ENCODE peak calls at places on chromosomes 6 and 20, in six cellular contexts. L, M, K, Z, C and J are unnamed samples.
A peak's percentile ranks its signal among the peaks of the same experiment; 100 is the strongest.

GRCh38 chr6:139308936-139309603 is 17.3 kb upstream of the TXLNB start:
- DNase-seq in L (no peak), M (no peak), K (peak; percentile 82), Z (peak; percentile 35), C (no peak), J (no peak)

GRCh38 chr6:110813813-110814487 is 1.3 kb downstream of the CDK19 start:
- DNase-seq in L (peak; percentile 66), M (no peak), K (peak; percentile 8), Z (no peak), C (peak; percentile 41), J (peak; percentile 10)

GRCh38 chr20:266604-267562 is 9.4 kb downstream of the DEFB132 start:
- DNase-seq in L (peak; percentile 83), M (peak; percentile 97), K (peak; percentile 73), Z (peak; percentile 89), C (peak; percentile 93), J (peak; percentile 95)

GRCh38 chr6:14754636-14755513 is 491.0 kb upstream of the JARID2 start:
- DNase-seq in L (no peak), M (no peak), K (no peak), Z (no peak), C (no peak), J (no peak)

GRCh38 chr6:109454483-109455160 is 950 bp downstream of the MICAL1 start:
- DNase-seq in L (peak; percentile 89), M (no peak), K (peak; percentile 26), Z (peak; percentile 58), C (peak; percentile 50), J (no peak)

GRCh38 chr6:27810768-27811298 is 101.4 kb downstream of the OR2B2 start:
- DNase-seq in L (peak; percentile 80), M (no peak), K (no peak), Z (no peak), C (no peak), J (peak; percentile 35)

GRCh38 chr6:37319156-37319555 is 34.6 kb upstream of the RNF8 start:
- DNase-seq in L (no peak), M (no peak), K (no peak), Z (no peak), C (no peak), J (peak; percentile 85)

GRCh38 chr20:17822039-17822438 is 122.3 kb downstream of the BANF2 start:
- DNase-seq in L (peak; percentile 30), M (no peak), K (peak; percentile 96), Z (peak; percentile 70), C (no peak), J (no peak)

GRCh38 chr6:44456070-44456965 is 68.8 kb downstream of the CDC5L start:
- DNase-seq in L (peak; percentile 66), M (no peak), K (peak; percentile 61), Z (peak; percentile 46), C (peak; percentile 54), J (peak; percentile 61)

GRCh38 chr20:63635431-63636141 is 8.7 kb upstream of the GMEB2 start:
- DNase-seq in L (peak; percentile 61), M (no peak), K (no peak), Z (peak; percentile 41), C (no peak), J (no peak)

GRCh38 chr20:35953411-35954199 is 697 bp downstream of the SCAND1 start:
- DNase-seq in L (peak; percentile 86), M (peak; percentile 36), K (peak; percentile 45), Z (peak; percentile 61), C (peak; percentile 40), J (peak; percentile 34)

GRCh38 chr6:131949615-131949908 is 1.6 kb downstream of the CCN2 start:
- DNase-seq in L (no peak), M (no peak), K (peak; percentile 97), Z (no peak), C (no peak), J (no peak)

GRCh38 chr6:43171284-43172126 is 436 bp downstream of the SRF start:
- DNase-seq in L (peak; percentile 51), M (no peak), K (no peak), Z (no peak), C (no peak), J (no peak)

GRCh38 chr6:43172127-43173007 is 1.3 kb downstream of the SRF start:
- DNase-seq in L (peak; percentile 39), M (no peak), K (peak; percentile 42), Z (peak; percentile 39), C (peak; percentile 62), J (peak; percentile 76)

GRCh38 chr6:43174263-43175112 is 3.4 kb downstream of the SRF start:
- DNase-seq in L (peak; percentile 97), M (peak; percentile 99), K (peak; percentile 99), Z (peak; percentile 97), C (peak; percentile 99), J (peak; percentile 100)

GRCh38 chr6:43175676-43176422 is 4.8 kb downstream of the SRF start:
- DNase-seq in L (no peak), M (no peak), K (no peak), Z (no peak), C (no peak), J (no peak)

GRCh38 chr6:43173496-43174262 is 2.6 kb downstream of the SRF start:
- DNase-seq in L (peak; percentile 23), M (no peak), K (no peak), Z (no peak), C (no peak), J (no peak)
- H3K27ac ChIP-seq in L (peak overlapping the region; percentile 35), M (no peak overlapping the region), K (peak overlapping the region; percentile 99), Z (peak overlapping the region; percentile 99), C (peak overlapping the region; percentile 93), J (peak overlapping the region; percentile 74)

GRCh38 chr6:20458051-20458894 is 56.6 kb downstream of the E2F3 start:
- DNase-seq in L (no peak), M (no peak), K (no peak), Z (no peak), C (no peak), J (no peak)
- H3K27ac ChIP-seq in L (no peak overlapping the region), M (no peak overlapping the region), K (no peak overlapping the region), Z (no peak overlapping the region), C (no peak overlapping the region), J (no peak overlapping the region)

DNA sequence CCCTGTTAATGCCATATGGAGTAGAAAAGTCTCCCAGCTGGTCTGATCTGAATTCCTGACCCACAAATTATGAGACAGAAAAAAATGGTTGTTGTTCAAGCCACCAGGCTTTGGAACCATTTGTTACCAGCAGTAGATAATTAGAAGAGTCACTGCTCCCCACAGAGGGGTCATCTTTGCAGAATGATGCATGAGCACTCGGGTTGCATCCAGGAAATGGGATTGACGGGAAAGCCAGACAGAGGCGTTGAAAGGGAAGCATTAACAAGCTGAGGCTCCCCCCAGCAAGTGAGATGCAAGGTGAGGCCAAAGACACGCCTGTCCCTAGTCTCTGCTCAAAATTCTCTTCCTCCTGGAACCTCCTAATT is 182.5 kb downstream of the SYNDIG1 start:
- DNase-seq in L (no peak), M (no peak), K (no peak), Z (no peak), C (no peak), J (no peak)
- H3K27ac ChIP-seq in L (no peak overlapping the region), M (no peak overlapping the region), K (peak overlapping the region; percentile 53), Z (no peak overlapping the region), C (no peak overlapping the region), J (no peak overlapping the region)

DNA sequence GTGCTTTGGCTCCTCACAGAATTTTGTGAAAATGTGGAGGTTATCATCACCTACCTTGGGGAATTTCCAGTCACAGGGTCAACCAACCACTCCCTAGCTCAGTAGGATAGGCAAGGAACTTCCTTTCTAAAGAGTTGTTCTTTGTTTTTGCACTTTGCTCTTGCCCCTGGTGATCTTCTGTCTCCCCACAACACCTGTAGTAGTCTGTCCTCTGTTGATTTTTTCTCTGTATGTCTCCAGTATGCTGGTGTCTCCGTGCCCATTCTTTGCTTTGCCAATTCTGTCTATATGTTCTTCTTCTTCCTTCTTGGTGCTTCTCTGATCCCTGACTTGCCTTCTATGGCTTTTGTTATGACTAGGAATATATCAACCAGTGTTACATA is 478 bp upstream of the TRIM31 start:
- DNase-seq in L (no peak), M (no peak), K (no peak), Z (no peak), C (no peak), J (no peak)
- H3K27ac ChIP-seq in L (no peak overlapping the region), M (no peak overlapping the region), K (no peak overlapping the region), Z (no peak overlapping the region), C (no peak overlapping the region), J (no peak overlapping the region)

GRCh38 chr6:41937881-41938574 is 3.6 kb downstream of the CCND3 start:
- DNase-seq in L (peak; percentile 40), M (no peak), K (peak; percentile 49), Z (no peak), C (no peak), J (no peak)
- H3K27ac ChIP-seq in L (peak overlapping the region; percentile 82), M (no peak overlapping the region), K (no peak overlapping the region), Z (peak overlapping the region; percentile 89), C (no peak overlapping the region), J (peak overlapping the region; percentile 14)